ENCODE peak calls at places on chromosomes 6 and 20, in nine cellular contexts. C, D, M, G, W, S, X, F and Z are unnamed samples.

GRCh38 chr6:137723273-137724017 is 143.6 kb upstream of the TNFAIP3 start:
- DNase-seq in C (no peak), S (peak), G (no peak), W (no peak), X (no peak), F (no peak), M (no peak), D (no peak), Z (no peak)

GRCh38 chr20:33963756-33964155 is 30.0 kb upstream of the RALY start:
- DNase-seq in W (no peak), M (no peak), G (no peak), D (no peak), F (no peak), X (no peak), S (no peak), C (no peak), Z (no peak)

GRCh38 chr6:84346372-84346771 is 118.9 kb upstream of the CEP162 start:
- DNase-seq in C (no peak), M (no peak), S (no peak), F (no peak), D (peak), W (no peak), X (no peak), G (no peak), Z (no peak)

GRCh38 chr6:26186652-26187051 is 99.4 kb downstream of the HFE start:
- DNase-seq in W (no peak), X (no peak), D (no peak), G (no peak), C (no peak), M (no peak), S (no peak), F (no peak), Z (no peak)

GRCh38 chr20:63702036-63702665 is 5.6 kb downstream of the ARFRP1 start:
- DNase-seq in C (no peak), W (peak), S (no peak), F (no peak), M (no peak), G (no peak), X (no peak), D (no peak), Z (no peak)

GRCh38 chr20:23399568-23400241 is 21.6 kb downstream of the NAPB start:
- DNase-seq in G (no peak), F (no peak), X (peak), M (no peak), D (peak), C (no peak), W (no peak), S (no peak), Z (no peak)

GRCh38 chr6:107491059-107491609 is 1.2 kb downstream of the SOBP start:
- DNase-seq in C (peak), W (peak), G (peak), X (peak), S (peak), F (peak), D (peak), M (no peak), Z (peak)

GRCh38 chr20:52974155-52974554 is 2.0 kb downstream of the TSHZ2 start:
- DNase-seq in X (no peak), W (no peak), D (no peak), G (no peak), F (no peak), S (no peak), M (no peak), C (no peak), Z (no peak)

GRCh38 chr6:6918216-6918983 is 189.4 kb upstream of the RREB1 start:
- DNase-seq in S (no peak), G (no peak), X (no peak), F (no peak), D (peak), M (no peak), W (no peak), C (no peak), Z (no peak)

GRCh38 chr6:71721642-71722041 is 164.7 kb upstream of the RIMS1 start:
- DNase-seq in G (no peak), F (peak), C (no peak), D (no peak), W (no peak), M (no peak), S (no peak), X (no peak), Z (no peak)

GRCh38 chr6:37618916-37619605 is 78.6 kb downstream of the MDGA1 start:
- DNase-seq in C (no peak), X (no peak), G (no peak), W (no peak), M (no peak), D (no peak), S (no peak), F (no peak), Z (no peak)

GRCh38 chr6:137148291-137149076 is 25.0 kb downstream of the IL22RA2 start:
- DNase-seq in F (no peak), S (peak), X (no peak), W (no peak), M (no peak), D (peak), C (no peak), G (no peak), Z (no peak)

GRCh38 chr6:51342393-51342792 is 523.7 kb downstream of the TFAP2B start:
- DNase-seq in D (no peak), M (no peak), S (no peak), X (no peak), F (no peak), C (no peak), G (no peak), W (no peak), Z (no peak)

GRCh38 chr6:108608453-108609275 is 47.9 kb downstream of the FOXO3 start:
- DNase-seq in M (no peak), X (no peak), W (no peak), C (no peak), G (no peak), D (no peak), S (no peak), F (no peak), Z (no peak)

GRCh38 chr6:61586934-61587537 is 699.0 kb downstream of the KHDRBS2 start:
- DNase-seq in F (peak), D (no peak), X (no peak), W (no peak), S (no peak), G (no peak), M (no peak), C (no peak), Z (no peak)

GRCh38 chr6:41098366-41098765 is 25.6 kb downstream of the NFYA start:
- DNase-seq in F (no peak), S (no peak), D (peak), M (no peak), W (no peak), C (no peak), G (no peak), X (no peak), Z (no peak)

GRCh38 chr6:156057869-156058268 is 602.2 kb upstream of the NOX3 start:
- DNase-seq in D (no peak), M (no peak), F (no peak), C (no peak), W (no peak), X (no peak), S (no peak), G (no peak), Z (no peak)

GRCh38 chr6:154039231-154039842 is at the start of gene OPRM1:
- DNase-seq in S (peak), F (peak), M (no peak), W (peak), X (no peak), C (peak), G (peak), D (peak), Z (no peak)

GRCh38 chr6:139370707-139371345 is 3.6 kb downstream of the CITED2 start:
- DNase-seq in D (no peak), S (no peak), G (no peak), M (no peak), X (no peak), C (no peak), F (no peak), W (no peak), Z (no peak)

GRCh38 chr20:23200914-23201313 is 114.8 kb upstream of the CD93 start:
- DNase-seq in C (peak), F (peak), M (no peak), X (peak), S (peak), W (no peak), D (peak), G (peak), Z (no peak)

GRCh38 chr6:109023348-109023925 is 71.2 kb downstream of the SESN1 start:
- DNase-seq in S (no peak), G (no peak), F (no peak), W (no peak), M (no peak), D (no peak), X (no peak), C (no peak), Z (no peak)

GRCh38 chr6:111583986-111584385 is 21.7 kb downstream of the TRAF3IP2 start:
- DNase-seq in S (no peak), C (no peak), M (no peak), F (no peak), D (no peak), W (no peak), G (no peak), X (no peak), Z (no peak)

GRCh38 chr6:84763397-84764331 is 734 bp downstream of the TBX18 start:
- DNase-seq in D (peak), C (peak), M (no peak), X (no peak), G (peak), F (peak), W (no peak), S (peak), Z (peak)

GRCh38 chr6:44715188-44715587 is 327.7 kb downstream of the CDC5L start:
- DNase-seq in X (no peak), W (no peak), M (no peak), G (no peak), F (no peak), S (peak), D (no peak), C (no peak), Z (no peak)

GRCh38 chr6:170553686-170554085 is 483 bp upstream of the TBP start:
- DNase-seq in C (no peak), G (peak), X (peak), D (peak), M (no peak), W (no peak), S (peak), F (no peak), Z (no peak)

GRCh38 chr6:157982297-157982579 is 575 bp downstream of the SYNJ2 start:
- DNase-seq in M (no peak), G (peak), F (peak), D (peak), W (peak), C (no peak), X (no peak), S (peak), Z (no peak)

GRCh38 chr6:54057068-54057467 is 54.2 kb upstream of the MLIP start:
- DNase-seq in C (no peak), M (no peak), S (no peak), G (no peak), X (no peak), W (no peak), F (no peak), D (no peak), Z (no peak)

GRCh38 chr6:88919032-88919431 is 44.4 kb downstream of the RNGTT start:
- DNase-seq in M (no peak), W (no peak), C (no peak), G (no peak), F (no peak), D (peak), X (no peak), S (no peak), Z (no peak)
- TF ChIP-seq CTCF in M (peak), W (peak), C (no peak), G (peak), F (no peak), D (peak), X (no peak), S (peak), Z (no peak)

GRCh38 chr6:42405025-42405424 is 46.7 kb downstream of the TRERF1 start:
- DNase-seq in X (no peak), D (peak), C (no peak), G (no peak), M (peak), F (peak), W (no peak), S (no peak), Z (no peak)

GRCh38 chr6:42404494-42404893 is 47.2 kb downstream of the TRERF1 start:
- DNase-seq in D (peak), G (no peak), S (peak), X (no peak), W (no peak), F (peak), C (no peak), M (no peak), Z (no peak)

GRCh38 chr6:42403831-42404230 is 47.9 kb downstream of the TRERF1 start:
- DNase-seq in C (no peak), F (no peak), X (no peak), D (no peak), W (no peak), G (no peak), M (no peak), S (no peak), Z (no peak)

GRCh38 chr6:42402184-42402583 is 49.5 kb downstream of the TRERF1 start:
- DNase-seq in W (no peak), M (no peak), S (peak), D (peak), G (no peak), F (no peak), X (no peak), C (no peak), Z (no peak)

GRCh38 chr6:42403415-42403814 is 48.3 kb downstream of the TRERF1 start:
- DNase-seq in C (no peak), G (no peak), S (peak), D (peak), W (no peak), X (no peak), F (no peak), M (no peak), Z (no peak)
- TF ChIP-seq CTCF in C (no peak), G (no peak), S (no peak), D (peak), W (no peak), X (no peak), F (no peak), M (peak), Z (no peak)

GRCh38 chr20:50850721-50851286 is 55.9 kb downstream of the BCAS4 start:
- DNase-seq in M (no peak), D (peak), C (no peak), X (no peak), G (no peak), S (peak), F (no peak), W (no peak), Z (no peak)
- TF ChIP-seq CTCF in M (no peak), D (no peak), C (no peak), X (no peak), G (no peak), S (no peak), F (no peak), W (no peak), Z (no peak)

DNA sequence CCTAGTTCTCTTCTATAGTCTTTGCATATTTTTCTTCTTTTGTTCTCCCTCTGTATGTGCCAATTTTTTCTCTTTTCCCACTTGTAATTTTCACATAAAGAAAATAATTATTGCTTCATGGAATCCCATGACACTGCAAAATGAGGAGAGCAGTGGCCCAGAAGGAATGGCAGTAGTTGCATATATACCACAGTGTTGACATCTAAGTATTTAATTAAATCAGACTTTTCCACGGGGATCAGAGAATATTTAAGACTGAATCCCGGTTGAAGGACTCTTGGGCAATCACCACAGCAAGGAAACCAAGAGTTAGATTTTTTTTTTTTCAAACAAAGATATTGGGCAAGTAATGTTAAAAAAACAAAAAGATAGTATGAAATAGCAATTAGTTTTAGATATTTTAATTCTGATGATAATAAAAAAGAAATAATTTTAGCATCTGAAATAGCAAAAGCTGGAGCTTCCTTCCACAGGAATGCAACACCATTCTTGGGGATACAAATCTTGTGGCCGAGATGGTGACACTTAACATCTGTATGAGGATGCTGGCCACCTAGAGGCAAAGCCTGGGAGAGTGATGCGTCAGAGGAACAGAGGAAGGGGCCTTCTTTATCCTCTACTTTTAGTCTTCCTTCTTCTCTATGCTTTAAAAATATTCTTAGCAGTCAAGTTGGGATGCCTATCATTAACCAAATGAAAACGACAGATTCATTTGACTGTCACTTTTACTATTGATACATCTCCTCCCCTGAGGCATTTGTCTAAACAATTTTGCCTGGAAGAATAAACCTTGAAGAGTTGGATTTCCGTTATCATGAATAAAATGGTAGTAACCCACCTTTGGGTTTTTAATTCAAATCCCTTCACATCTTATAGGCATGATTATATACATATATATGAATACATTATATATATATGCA is 356.2 kb downstream of the GJA1 start:
- DNase-seq in G (no peak), C (no peak), M (no peak), S (no peak), D (peak), F (no peak), X (no peak), W (no peak), Z (no peak)
- TF ChIP-seq CTCF in G (no peak), C (no peak), M (no peak), S (no peak), D (peak), F (no peak), X (no peak), W (peak), Z (no peak)

DNA sequence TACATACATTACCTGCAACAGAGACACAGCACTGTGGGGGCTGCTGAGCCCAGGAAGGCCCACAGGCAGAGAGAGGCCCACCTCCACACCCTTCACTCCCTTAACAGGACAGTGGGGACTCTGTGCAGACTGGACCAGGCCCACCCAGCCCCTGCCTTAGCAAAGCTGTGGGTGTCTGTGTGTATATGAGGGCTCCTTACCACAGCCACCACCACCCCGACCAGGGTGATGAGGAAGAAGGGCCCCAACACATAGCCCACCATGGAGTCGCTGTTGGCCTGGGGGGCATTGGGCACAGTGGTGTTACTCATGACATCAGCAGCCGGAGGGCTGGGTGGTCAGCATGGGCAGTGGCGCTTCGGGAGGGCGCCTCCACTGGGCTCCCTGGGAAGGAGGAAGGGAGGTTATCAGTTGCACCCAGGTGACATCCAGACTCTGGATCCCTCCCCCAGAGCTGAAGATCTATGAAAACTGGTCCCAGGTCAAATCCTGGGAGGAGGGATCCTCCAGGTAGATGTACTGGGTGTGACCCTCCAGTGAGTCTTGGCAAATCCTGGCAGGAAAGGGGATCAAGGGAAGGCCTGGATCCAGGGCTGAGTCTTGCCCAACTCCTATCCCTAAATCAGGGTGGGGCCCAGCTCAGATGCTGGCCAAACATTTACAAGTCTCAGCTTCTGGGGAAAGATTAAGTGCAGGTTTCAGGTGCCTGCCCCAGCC is 1.2 kb downstream of the SMIM29 start:
- DNase-seq in M (no peak), F (no peak), C (no peak), D (no peak), X (no peak), G (no peak), W (no peak), S (no peak), Z (no peak)
- TF ChIP-seq CTCF in M (no peak), F (no peak), C (no peak), D (no peak), X (no peak), G (no peak), W (no peak), S (no peak), Z (no peak)